ENCODE peak calls at places on chromosomes 5 and 9, in four cellular contexts. J is H1, P is GM12878, S is HepG2. E is an unnamed sample. For H3K4me1, the result is how much of the 10 kb centered on the place peaks cover.

GRCh38 chr9:13786131-13786530 is 506.6 kb upstream of the MPDZ start:
- DNase-seq in J (no peak), P (no peak), S (no peak), E (no peak)

GRCh38 chr9:113233146-113233545 is 11.8 kb downstream of the SLC31A1 start:
- DNase-seq in J (no peak), P (no peak), S (no peak), E (no peak)

GRCh38 chr5:101783241-101784095 is 512.6 kb downstream of the SLCO4C1 start:
- DNase-seq in J (no peak), P (no peak), S (no peak), E (no peak)

GRCh38 chr5:93915142-93915553 is 173.7 kb upstream of the POU5F2 start:
- DNase-seq in J (no peak), P (peak), S (peak), E (peak)

GRCh38 chr5:170254056-170254455 is 21.3 kb downstream of the C5orf58 start:
- DNase-seq in J (no peak), P (peak), S (no peak), E (no peak)

GRCh38 chr5:149185067-149185466 is 43.8 kb downstream of the ABLIM3 start:
- DNase-seq in J (no peak), P (no peak), S (no peak), E (no peak)

GRCh38 chr9:35954942-35955546 is 2.9 kb downstream of the OR2S2 start:
- DNase-seq in J (no peak), P (no peak), S (peak), E (peak)

GRCh38 chr5:142197098-142197497 is 88.5 kb downstream of the NDFIP1 start:
- DNase-seq in J (no peak), P (no peak), S (no peak), E (no peak)

GRCh38 chr5:58738336-58738735 is 155.5 kb downstream of the RAB3C start:
- DNase-seq in J (no peak), P (no peak), S (peak), E (no peak)

GRCh38 chr9:95780121-95780520 is 95.4 kb upstream of the ERCC6L2 start:
- DNase-seq in J (no peak), P (no peak), S (no peak), E (no peak)

GRCh38 chr5:5318426-5319205 is 103.9 kb upstream of the ICE1 start:
- DNase-seq in J (no peak), P (no peak), S (no peak), E (no peak)

GRCh38 chr9:40925149-40925548 is 203.3 kb downstream of the FOXD4L6 start:
- DNase-seq in J (no peak), P (no peak), S (no peak), E (no peak)

GRCh38 chr9:8725635-8726034 is 926.1 kb upstream of the DMAC1 start:
- DNase-seq in J (no peak), P (no peak), S (no peak), E (no peak)

GRCh38 chr9:121568541-121569265 is 69.1 kb upstream of the GGTA1 start:
- DNase-seq in J (no peak), P (no peak), S (no peak), E (no peak)

GRCh38 chr5:169686137-169686536 is 49.1 kb downstream of the DOCK2 start:
- DNase-seq in J (no peak), P (no peak), S (no peak), E (no peak)

GRCh38 chr5:3590967-3591900 is 4.4 kb upstream of the IRX1 start:
- DNase-seq in J (no peak), P (no peak), S (no peak), E (no peak)

GRCh38 chr9:88746744-88747398 is 211.9 kb downstream of the NXNL2 start:
- DNase-seq in J (no peak), P (no peak), S (no peak), E (peak)

GRCh38 chr5:135085133-135085935 is 51.3 kb upstream of the PITX1 start:
- DNase-seq in J (no peak), P (no peak), S (no peak), E (no peak)

GRCh38 chr9:93129286-93129685 is 4.8 kb downstream of the NINJ1 start:
- DNase-seq in J (no peak), P (no peak), S (no peak), E (no peak)

GRCh38 chr9:126009047-126009446 is 261.9 kb downstream of the PBX3 start:
- DNase-seq in J (no peak), P (no peak), S (no peak), E (peak)

GRCh38 chr5:142253938-142254895 is 70.6 kb downstream of the SPRY4 start:
- DNase-seq in J (no peak), P (no peak), S (no peak), E (no peak)

GRCh38 chr5:56480305-56481146 is 247.4 kb upstream of the ANKRD55 start:
- DNase-seq in J (no peak), P (peak), S (peak), E (no peak)

GRCh38 chr5:73641811-73642210 is 15.8 kb downstream of the ARHGEF28 start:
- DNase-seq in J (no peak), P (no peak), S (no peak), E (no peak)
- H3K4me1 ChIP-seq in J (under half), P (under half), S (half or more), E (under half)

DNA sequence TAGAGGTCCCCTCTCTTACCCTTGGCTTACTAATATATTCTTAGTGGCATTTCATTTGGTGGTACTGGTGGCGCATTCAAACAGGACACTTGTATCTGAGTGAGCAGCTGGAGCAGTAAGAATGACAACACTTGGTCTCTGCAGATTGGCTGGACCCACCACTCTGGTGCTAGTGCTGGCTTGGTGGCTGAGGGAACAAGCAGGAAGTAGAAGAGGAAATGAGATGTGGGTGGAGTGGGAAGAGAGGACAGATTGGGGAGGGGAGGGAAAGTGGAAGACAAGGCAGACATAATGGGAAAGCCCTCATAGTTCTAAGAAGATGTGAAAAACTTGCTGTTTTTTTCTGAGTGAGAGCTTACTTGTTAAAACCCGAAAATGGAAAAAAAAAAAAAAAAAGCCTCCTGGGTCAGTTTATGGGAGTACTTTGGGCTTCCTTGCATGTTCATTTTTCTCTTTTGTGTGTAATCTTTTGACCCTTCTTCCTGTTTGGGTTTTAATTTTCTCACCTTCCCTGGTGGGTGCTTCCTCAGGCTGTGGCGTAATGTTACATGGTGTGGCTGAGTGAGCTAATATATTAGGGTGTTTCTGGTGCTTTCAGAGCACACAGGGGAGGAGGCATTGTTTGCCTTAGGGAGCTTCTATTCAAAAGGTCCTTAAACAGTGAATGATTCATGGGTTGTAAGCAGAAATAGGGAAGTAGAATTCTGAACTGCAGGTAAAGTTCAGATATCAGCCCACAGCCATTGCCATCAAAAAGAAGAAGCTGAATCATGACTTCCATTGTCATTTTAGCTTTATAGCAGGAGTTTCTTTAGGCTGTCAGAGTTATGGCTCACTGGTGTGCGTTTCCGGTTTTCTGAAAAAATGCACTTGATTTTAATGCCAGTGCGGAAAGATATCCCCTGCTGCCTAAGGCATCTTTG is 52.3 kb downstream of the TLE4 start:
- DNase-seq in J (no peak), P (peak), S (peak), E (no peak)
- TF ChIP-seq SUZ12 in J (no peak), P (no peak), S (no peak), E (no peak)

GRCh38 chr9:136720251-136720886 is 8.0 kb downstream of the DIPK1B start:
- DNase-seq in J (no peak), P (no peak), S (no peak), E (no peak)

GRCh38 chr9:136719212-136719880 is 7.0 kb downstream of the DIPK1B start:
- DNase-seq in J (no peak), P (no peak), S (no peak), E (no peak)

GRCh38 chr9:136714876-136715239 is 2.5 kb downstream of the DIPK1B start:
- DNase-seq in J (no peak), P (no peak), S (no peak), E (no peak)

GRCh38 chr9:136718463-136719211 is 6.3 kb downstream of the DIPK1B start:
- DNase-seq in J (no peak), P (no peak), S (no peak), E (no peak)

GRCh38 chr9:136717399-136717798 is 5.0 kb downstream of the DIPK1B start:
- DNase-seq in J (no peak), P (no peak), S (no peak), E (no peak)
- H3K4me1 ChIP-seq in J (under half), P (under half), S (under half), E (under half)

GRCh38 chr5:36377192-36377591 is 75.5 kb upstream of the RANBP3L start:
- DNase-seq in J (no peak), P (no peak), S (no peak), E (no peak)

GRCh38 chr5:36373527-36374086 is 71.9 kb upstream of the RANBP3L start:
- DNase-seq in J (no peak), P (no peak), S (peak), E (no peak)

GRCh38 chr5:36374275-36374862 is 72.7 kb upstream of the RANBP3L start:
- DNase-seq in J (no peak), P (no peak), S (no peak), E (no peak)

GRCh38 chr5:36382890-36383289 is 81.2 kb upstream of the RANBP3L start:
- DNase-seq in J (no peak), P (no peak), S (no peak), E (no peak)

GRCh38 chr5:36378551-36378950 is 76.8 kb upstream of the RANBP3L start:
- DNase-seq in J (no peak), P (no peak), S (no peak), E (no peak)
- TF ChIP-seq SUZ12 in J (no peak), P (no peak), S (no peak), E (no peak)

DNA sequence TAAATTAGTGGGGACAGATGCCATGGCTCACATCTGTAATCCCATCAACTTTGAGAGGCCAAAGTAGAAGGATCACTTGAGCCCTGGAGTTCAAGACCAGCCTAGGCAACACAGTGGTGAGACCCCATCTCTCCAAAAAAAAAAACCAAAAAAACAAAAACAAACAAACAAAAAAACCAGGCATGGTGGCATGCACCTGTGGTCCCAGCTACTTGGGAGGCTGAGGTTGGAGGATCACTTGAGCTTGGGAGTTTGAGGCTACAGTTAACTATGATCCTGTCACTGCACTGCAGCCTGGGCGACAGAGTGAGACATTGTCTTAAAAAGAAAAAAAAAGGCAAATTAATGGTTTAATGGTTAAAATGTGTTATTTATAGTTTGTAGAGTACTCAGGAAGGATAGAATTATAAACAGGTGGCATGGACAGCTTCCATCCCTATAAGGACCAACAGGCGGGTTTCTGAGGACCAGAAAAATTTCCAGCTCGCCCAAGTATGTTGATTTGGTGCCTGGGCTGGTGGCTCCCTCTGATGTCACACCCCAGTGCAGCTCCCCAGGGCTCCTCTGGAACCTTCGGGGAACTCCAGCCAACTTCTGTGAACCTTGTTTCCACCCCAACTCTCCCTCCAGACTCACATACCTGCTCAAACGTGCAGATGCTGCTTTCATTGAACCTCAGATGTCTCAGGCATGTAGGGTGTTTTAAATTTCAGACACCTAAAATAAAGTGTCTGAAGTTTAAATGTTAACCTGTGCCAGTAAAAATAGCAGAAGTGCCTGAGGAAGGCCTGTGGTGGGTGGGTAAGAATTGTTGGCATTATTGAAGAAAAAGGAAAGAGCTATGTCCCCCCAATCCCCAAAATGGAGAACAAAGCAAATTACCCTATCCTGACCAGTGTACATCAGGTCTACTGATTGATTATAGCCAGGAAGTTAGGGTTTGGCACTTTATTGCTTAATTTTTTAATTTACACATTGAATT is 69.0 kb downstream of the TRIO start:
- DNase-seq in J (no peak), P (peak), S (no peak), E (no peak)
- H3K4me1 ChIP-seq in J (under half), P (half or more), S (half or more), E (under half)

DNA sequence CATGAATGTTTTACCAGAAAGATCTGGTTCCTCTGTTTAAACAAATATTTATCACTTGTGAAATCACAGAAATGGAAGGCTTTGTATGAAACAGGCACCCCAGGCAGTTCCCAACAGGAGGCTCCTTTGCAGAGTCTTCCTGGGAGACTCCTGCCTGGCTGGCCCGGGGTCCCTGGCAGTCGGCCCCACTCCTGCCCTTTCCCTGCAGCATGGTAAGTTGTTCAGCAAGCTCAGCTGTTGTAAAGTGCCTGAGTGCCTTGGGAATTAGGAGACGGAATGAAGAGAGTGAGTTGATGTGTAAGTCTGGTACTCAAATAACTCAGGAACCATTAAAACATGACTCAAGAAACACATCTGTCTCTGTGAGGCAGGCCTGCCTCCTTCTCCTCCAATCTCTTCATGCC is 17.5 kb upstream of the LHFPL2 start:
- DNase-seq in J (no peak), P (no peak), S (peak), E (no peak)
- TF ChIP-seq SUZ12 in J (no peak), P (no peak), S (no peak), E (no peak)

GRCh38 chr5:33840927-33841547 is 50.8 kb downstream of the ADAMTS12 start:
- DNase-seq in J (no peak), P (peak), S (no peak), E (no peak)
- H3K4me1 ChIP-seq in J (under half), P (under half), S (under half), E (under half)

E was measured in NT2/D1.